ENCODE peak calls at places on chromosomes 5 and 9, in nine cellular contexts. W is transverse colon, H is HepG2, C is breast epithelium, O is stomach, V is K562, X is sigmoid colon, N is esophagus muscularis mucosa, I is GM12878. G is an unnamed sample.

GRCh38 chr5:99000878-99001277 is 72.1 kb upstream of the CHD1 start:
- DNase-seq in W (no peak), H (no peak), C (no peak), V (no peak), X (no peak), N (no peak), O (no peak), I (no peak), G (no peak)

GRCh38 chr5:16866220-16866619 is 69.9 kb downstream of the MYO10 start:
- DNase-seq in V (no peak), C (no peak), W (no peak), I (no peak), X (no peak), N (no peak), H (no peak), O (no peak), G (no peak)

GRCh38 chr5:59588922-59589321 is 304.6 kb downstream of the PDE4D start:
- DNase-seq in C (no peak), N (no peak), V (no peak), H (no peak), O (no peak), I (no peak), W (no peak), X (no peak), G (no peak)

GRCh38 chr9:14661421-14662059 is 31.7 kb downstream of the ZDHHC21 start:
- DNase-seq in O (no peak), N (no peak), H (peak), V (peak), W (no peak), I (no peak), X (no peak), C (no peak), G (no peak)

GRCh38 chr9:88936668-88937067 is 54.6 kb upstream of the S1PR3 start:
- DNase-seq in W (no peak), X (no peak), H (no peak), V (no peak), C (peak), I (no peak), N (peak), O (no peak), G (no peak)

GRCh38 chr5:41156739-41157138 is 56.6 kb downstream of the C6 start:
- DNase-seq in C (no peak), I (no peak), H (no peak), N (no peak), W (no peak), O (no peak), V (no peak), X (no peak), G (no peak)

GRCh38 chr5:139391570-139392323 is 2.0 kb upstream of the MZB1 start:
- DNase-seq in N (no peak), C (no peak), I (no peak), H (no peak), O (no peak), V (no peak), W (peak), X (no peak), G (no peak)

GRCh38 chr9:99832558-99832864 is 10.8 kb downstream of the NR4A3 start:
- DNase-seq in W (no peak), O (no peak), V (no peak), H (no peak), X (no peak), N (no peak), C (no peak), I (no peak), G (no peak)

GRCh38 chr5:88251048-88251711 is 17.5 kb downstream of the TMEM161B start:
- DNase-seq in O (no peak), I (no peak), W (no peak), H (no peak), V (no peak), C (no peak), X (no peak), N (no peak), G (no peak)

GRCh38 chr9:70229579-70229978 is 29.2 kb upstream of the SMC5 start:
- DNase-seq in V (no peak), H (no peak), W (no peak), I (no peak), X (no peak), C (no peak), O (no peak), N (no peak), G (no peak)

GRCh38 chr5:9690751-9691150 is 60.6 kb upstream of the TAS2R1 start:
- DNase-seq in O (no peak), C (no peak), X (no peak), H (no peak), I (no peak), W (no peak), V (no peak), N (no peak), G (no peak)

GRCh38 chr5:177474845-177475562 is 1.6 kb upstream of the DBN1 start:
- DNase-seq in O (no peak), W (no peak), I (no peak), C (no peak), X (no peak), V (no peak), H (no peak), N (no peak), G (no peak)

DNA sequence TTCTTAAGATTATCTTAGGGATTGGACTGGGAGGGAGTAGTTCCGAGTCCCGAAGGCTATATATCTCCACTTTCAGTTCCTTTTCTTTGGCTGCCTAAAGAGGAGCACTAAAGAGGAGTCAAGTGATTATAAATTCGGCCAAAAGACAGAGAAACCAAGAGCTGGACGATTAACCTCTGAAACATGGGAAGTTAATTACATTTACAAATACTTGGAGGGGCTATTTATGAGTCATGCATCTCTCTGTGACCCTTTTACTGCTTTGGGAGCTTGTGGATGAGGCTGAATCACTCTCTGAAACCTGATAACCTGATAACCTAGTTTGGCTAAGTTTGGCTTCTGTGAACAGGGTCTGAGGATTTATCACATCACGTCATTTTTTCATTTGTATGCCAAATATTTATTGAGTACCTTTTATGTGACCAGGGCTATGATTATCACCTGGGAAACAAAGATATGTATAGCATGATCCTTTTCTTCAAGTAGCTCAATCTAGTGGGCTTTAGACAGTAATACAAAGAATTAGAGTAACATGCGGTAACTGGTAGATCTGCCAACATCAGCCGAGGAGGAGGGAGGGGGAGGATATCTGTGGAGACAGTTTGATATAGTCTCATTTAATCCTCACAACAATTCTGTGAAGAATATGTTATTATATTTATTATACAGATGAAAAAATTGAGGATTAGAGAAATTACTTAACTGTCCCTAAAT is 180.9 kb downstream of the CD180 start:
- DNase-seq in I (no peak), W (no peak), X (no peak), C (no peak), V (no peak), O (no peak), H (no peak), N (no peak), G (no peak)
- TF ChIP-seq POLR2AphosphoS5 in I (no peak), W (no peak), X (no peak), C (no peak), V (no peak), O (no peak), H (no peak), N (no peak), G (no peak)

GRCh38 chr9:136945333-136946227 is 537 bp downstream of the C8G start:
- DNase-seq in O (no peak), W (no peak), N (no peak), H (peak), V (no peak), I (no peak), C (no peak), X (peak), G (peak)
- TF ChIP-seq POLR2A in O (no peak), W (no peak), N (no peak), H (no peak), V (no peak), I (no peak), C (no peak), X (no peak), G (no peak)

DNA sequence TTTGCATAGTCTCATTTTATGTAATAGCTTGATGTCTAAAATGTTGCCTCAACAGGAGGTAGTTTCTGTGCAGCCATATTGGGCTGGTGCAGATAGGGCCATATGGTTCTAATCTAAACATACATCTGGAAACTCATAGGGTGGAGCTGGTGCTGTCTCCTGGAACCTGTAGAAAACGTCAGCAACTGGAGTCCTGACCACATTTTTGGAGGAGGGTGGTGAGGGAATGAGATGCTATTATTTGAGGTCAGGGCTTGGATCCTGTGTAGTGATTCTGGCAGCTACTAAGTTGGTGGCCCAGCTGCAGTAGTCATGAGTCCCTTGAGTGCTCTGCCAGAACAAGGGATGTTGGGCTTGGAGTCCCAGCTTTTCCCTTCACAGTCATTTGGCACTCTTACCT is 14.1 kb downstream of the MAN2A1 start:
- DNase-seq in V (peak), X (no peak), C (no peak), N (no peak), O (no peak), I (no peak), H (no peak), W (no peak), G (no peak)
- TF ChIP-seq CTCF in V (no peak), X (no peak), C (no peak), N (no peak), O (no peak), I (no peak), H (no peak), W (no peak), G (no peak)

GRCh38 chr5:76622973-76623596 is at the start of gene F2RL2:
- DNase-seq in V (peak), C (no peak), X (peak), H (no peak), W (no peak), I (no peak), O (no peak), N (no peak), G (no peak)
- TF ChIP-seq POLR2AphosphoS5 in V (no peak), C (no peak), X (peak), H (no peak), W (no peak), I (no peak), O (peak), N (peak), G (no peak)

GRCh38 chr9:110126986-110127864 is 80.7 kb downstream of the C9orf152 start:
- DNase-seq in I (no peak), W (peak), N (no peak), V (no peak), O (peak), H (peak), C (no peak), X (peak), G (peak)

GRCh38 chr9:110123364-110124095 is 84.4 kb downstream of the C9orf152 start:
- DNase-seq in O (no peak), I (no peak), N (no peak), X (no peak), W (no peak), H (no peak), C (no peak), V (no peak), G (no peak)

GRCh38 chr9:110126457-110126856 is 81.5 kb downstream of the C9orf152 start:
- DNase-seq in X (no peak), W (no peak), N (no peak), C (no peak), V (no peak), O (no peak), I (no peak), H (no peak), G (no peak)

GRCh38 chr9:110125763-110126351 is 82.1 kb downstream of the C9orf152 start:
- DNase-seq in H (no peak), I (no peak), W (no peak), V (no peak), C (no peak), O (no peak), X (no peak), N (no peak), G (no peak)

DNA sequence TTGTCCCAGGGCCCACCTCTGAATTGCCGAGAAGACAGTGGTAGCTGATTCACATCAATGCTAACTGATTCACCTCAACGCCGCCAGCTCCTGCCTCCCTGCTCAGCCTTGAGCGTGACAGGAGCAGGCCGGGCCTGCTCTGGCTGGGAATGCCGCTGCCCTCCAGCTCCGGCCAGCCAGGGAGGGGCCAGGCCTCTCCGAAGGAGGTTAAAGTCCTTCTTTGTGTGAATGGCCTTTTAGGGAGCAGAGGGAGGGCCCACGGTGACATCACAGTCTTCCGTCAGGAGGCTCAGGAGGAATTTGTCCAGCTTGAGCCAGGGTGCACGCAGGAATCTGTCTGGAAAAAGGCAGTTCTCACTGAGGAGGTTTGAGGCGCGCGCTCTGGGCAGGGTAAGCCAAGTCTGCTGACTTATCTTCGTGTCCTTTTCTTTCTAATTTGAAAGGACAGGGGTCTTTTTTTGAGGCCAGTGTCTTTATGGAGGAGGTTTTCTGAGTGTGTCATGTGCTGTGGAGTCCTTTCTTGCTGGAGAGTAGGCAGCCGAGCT is 82.7 kb downstream of the C9orf152 start:
- DNase-seq in N (peak), V (no peak), O (peak), W (peak), I (no peak), X (peak), C (peak), H (peak), G (peak)
- TF ChIP-seq POLR2A in N (no peak), V (no peak), O (no peak), W (peak), I (no peak), X (peak), C (peak), H (peak), G (no peak)

DNA sequence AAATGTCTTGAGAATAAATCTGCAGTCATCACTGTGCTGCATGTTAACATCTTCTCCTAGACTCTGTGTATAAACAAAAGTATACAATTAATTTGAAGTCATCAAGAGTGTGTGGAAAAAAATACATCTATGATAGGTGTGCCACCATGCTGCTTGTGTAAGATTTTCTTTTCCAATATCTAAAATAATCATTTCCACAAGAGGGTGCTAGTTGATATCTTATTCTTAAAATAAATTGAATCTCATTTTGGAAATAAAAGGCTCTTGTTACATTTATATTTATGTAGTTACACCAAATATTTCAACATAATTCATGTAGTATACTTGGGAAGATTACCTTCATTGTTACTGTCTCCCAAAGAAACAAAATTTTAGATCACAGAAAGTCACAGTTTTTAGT is 14.1 kb upstream of the MOCS2 start:
- DNase-seq in W (no peak), I (no peak), C (no peak), N (no peak), V (no peak), O (no peak), H (no peak), X (no peak), G (no peak)
- TF ChIP-seq CTCF in W (no peak), I (no peak), C (peak), N (no peak), V (peak), O (no peak), H (no peak), X (no peak), G (no peak)

GRCh38 chr5:76690027-76690679 is 25.8 kb upstream of the F2R start:
- DNase-seq in I (no peak), W (no peak), O (no peak), C (no peak), N (no peak), X (no peak), V (no peak), H (no peak), G (no peak)
- TF ChIP-seq POLR2AphosphoS5 in I (no peak), W (no peak), O (no peak), C (no peak), N (no peak), X (no peak), V (no peak), H (no peak), G (no peak)

DNA sequence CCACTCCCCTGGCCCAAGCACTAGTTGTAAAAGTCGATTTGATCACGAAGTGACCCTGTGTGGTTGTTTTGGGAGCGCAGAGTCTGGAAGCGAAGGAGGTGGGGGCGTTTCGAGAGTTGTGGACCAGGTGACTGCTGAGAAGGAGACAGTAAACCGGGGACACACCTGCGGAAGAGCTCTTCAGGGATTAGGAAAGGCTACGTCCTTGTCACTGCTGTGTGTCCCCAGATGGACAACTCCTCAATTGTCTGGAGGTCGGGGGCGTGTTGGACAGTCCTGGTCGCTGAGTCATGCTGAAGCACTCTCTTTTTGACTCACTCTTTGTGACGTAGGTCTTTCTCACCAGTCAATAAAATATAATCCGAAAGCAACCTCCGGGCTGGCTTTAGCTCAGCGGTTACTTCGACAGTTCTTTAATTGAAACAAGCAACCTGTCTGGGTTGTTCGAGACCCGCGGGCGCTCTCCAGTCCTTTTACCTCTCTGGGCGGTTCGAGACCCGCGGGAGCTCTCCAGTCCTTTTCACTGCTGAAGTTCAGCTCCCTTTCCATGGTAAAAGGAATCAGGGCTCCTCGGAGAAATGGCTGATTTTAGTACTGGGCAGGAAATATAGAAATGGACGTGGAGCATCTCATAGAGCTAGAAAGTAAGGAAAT is 10.8 kb downstream of the ZMAT2 start:
- DNase-seq in X (peak), V (peak), I (peak), H (peak), W (peak), C (peak), O (peak), N (peak), G (peak)
- TF ChIP-seq POLR2A in X (peak), V (peak), I (peak), H (peak), W (peak), C (peak), O (no peak), N (no peak), G (no peak)

G was measured in spleen.